ENCODE peak calls at places on chromosomes 3 and 15, in six cellular contexts. M is epithelial cell of esophagus, R is ovary, F is chondrocyte, H is amygdala, X is T47D. D is an unnamed sample.

GRCh38 chr3:16945330-16945729 is 60.6 kb downstream of the PLCL2 start:
- DNase-seq in M (peak; percentile 9), R (no peak), F (no peak), H (no peak), X (no peak), D (no peak)

GRCh38 chr15:53978248-53978906 is at the start of gene UNC13C:
- DNase-seq in M (peak; percentile 24), R (peak; percentile 43), F (no peak), H (no peak), X (no peak), D (no peak)

GRCh38 chr3:125186261-125186770 is 26.2 kb downstream of the SLC12A8 start:
- DNase-seq in M (no peak), R (peak; percentile 69), F (no peak), H (no peak), X (no peak), D (no peak)

GRCh38 chr3:152299243-152299976 is 30.7 kb downstream of the MBNL1 start:
- DNase-seq in M (no peak), R (no peak), F (no peak), H (no peak), X (no peak), D (peak; percentile 51)

GRCh38 chr3:55481067-55481917 is 5.8 kb downstream of the WNT5A start:
- DNase-seq in M (peak; percentile 22), R (peak; percentile 68), F (no peak), H (no peak), X (no peak), D (no peak)

GRCh38 chr3:12154151-12154550 is 4.6 kb downstream of the TIMP4 start:
- DNase-seq in M (no peak), R (no peak), F (no peak), H (no peak), X (no peak), D (no peak)

GRCh38 chr15:67199881-67200763 is 54.3 kb downstream of the AAGAB start:
- DNase-seq in M (peak; percentile 67), R (no peak), F (no peak), H (no peak), X (no peak), D (no peak)

GRCh38 chr3:73786346-73786807 is 161.6 kb upstream of the PDZRN3 start:
- DNase-seq in M (peak; percentile 97), R (no peak), F (no peak), H (no peak), X (no peak), D (no peak)

GRCh38 chr15:66939451-66940023 is 125.9 kb upstream of the SMAD3 start:
- DNase-seq in M (no peak), R (no peak), F (no peak), H (no peak), X (no peak), D (no peak)

GRCh38 chr3:24713516-24713915 is 218.9 kb upstream of the THRB start:
- DNase-seq in M (no peak), R (no peak), F (no peak), H (no peak), X (no peak), D (no peak)

GRCh38 chr3:174439621-174440349 is 419.3 kb upstream of the NAALADL2 start:
- DNase-seq in M (peak; percentile 76), R (no peak), F (no peak), H (no peak), X (no peak), D (no peak)